ENCODE peak calls at places on chromosomes 2 and 18, in five cellular contexts. F, U, X, Q and S are unnamed samples.

GRCh38 chr2:30115141-30115980 is 31.4 kb upstream of the YPEL5 start:
- DNase-seq in U (peak; percentile 77), X (peak; percentile 20), Q (peak; percentile 86), F (peak; percentile 73), S (peak; percentile 82)

GRCh38 chr18:27921392-27921791 is 255.5 kb downstream of the CDH2 start:
- DNase-seq in U (no peak), Q (no peak), X (no peak), F (no peak), S (no peak)

GRCh38 chr18:72544092-72544886 is at the start of gene CBLN2:
- DNase-seq in F (peak; percentile 59), Q (peak; percentile 92), X (no peak), U (peak; percentile 23), S (peak; percentile 23)

GRCh38 chr18:41850781-41851180 is 104.3 kb upstream of the PIK3C3 start:
- DNase-seq in Q (no peak), X (no peak), F (no peak), U (no peak), S (no peak)

GRCh38 chr2:240151477-240152031 is 11.1 kb upstream of the OTOS start:
- DNase-seq in Q (no peak), F (no peak), U (peak; percentile 55), X (no peak), S (no peak)

GRCh38 chr2:219736196-219736595 is 108.8 kb downstream of the SLC4A3 start:
- DNase-seq in F (peak; percentile 62), Q (peak; percentile 49), U (peak; percentile 51), X (no peak), S (peak; percentile 36)

GRCh38 chr2:37300578-37300977 is 24.1 kb downstream of the PRKD3 start:
- DNase-seq in Q (no peak), X (no peak), F (no peak), U (no peak), S (no peak)

GRCh38 chr18:67456691-67457090 is 59.8 kb downstream of the DSEL start:
- DNase-seq in X (no peak), U (no peak), Q (no peak), F (no peak), S (no peak)

GRCh38 chr18:54608008-54608642 is 17.1 kb downstream of the DYNAP start:
- DNase-seq in F (no peak), Q (no peak), X (no peak), U (no peak), S (no peak)

GRCh38 chr2:157898591-157898996 is 22.5 kb upstream of the ACVR1 start:
- DNase-seq in U (no peak), Q (no peak), F (no peak), X (no peak), S (peak; percentile 46)

GRCh38 chr2:100011272-100011711 is 131.1 kb downstream of the AFF3 start:
- DNase-seq in F (no peak), X (no peak), U (no peak), Q (no peak), S (no peak)
- TF ChIP-seq FOXM1 in F (no peak), X (no peak), U (no peak), Q (no peak), S (no peak)

GRCh38 chr2:26602575-26602974 is 38.6 kb downstream of the CIB4 start:
- DNase-seq in Q (no peak), U (no peak), X (no peak), F (no peak), S (no peak)

GRCh38 chr2:26606847-26607190 is 34.3 kb downstream of the CIB4 start:
- DNase-seq in X (no peak), Q (no peak), U (no peak), F (no peak), S (no peak)

GRCh38 chr2:26607698-26608097 is 33.5 kb downstream of the CIB4 start:
- DNase-seq in F (no peak), Q (no peak), U (no peak), X (no peak), S (no peak)

GRCh38 chr2:26605969-26606846 is 35.0 kb downstream of the CIB4 start:
- DNase-seq in U (no peak), X (no peak), Q (peak; percentile 28), F (no peak), S (no peak)

DNA sequence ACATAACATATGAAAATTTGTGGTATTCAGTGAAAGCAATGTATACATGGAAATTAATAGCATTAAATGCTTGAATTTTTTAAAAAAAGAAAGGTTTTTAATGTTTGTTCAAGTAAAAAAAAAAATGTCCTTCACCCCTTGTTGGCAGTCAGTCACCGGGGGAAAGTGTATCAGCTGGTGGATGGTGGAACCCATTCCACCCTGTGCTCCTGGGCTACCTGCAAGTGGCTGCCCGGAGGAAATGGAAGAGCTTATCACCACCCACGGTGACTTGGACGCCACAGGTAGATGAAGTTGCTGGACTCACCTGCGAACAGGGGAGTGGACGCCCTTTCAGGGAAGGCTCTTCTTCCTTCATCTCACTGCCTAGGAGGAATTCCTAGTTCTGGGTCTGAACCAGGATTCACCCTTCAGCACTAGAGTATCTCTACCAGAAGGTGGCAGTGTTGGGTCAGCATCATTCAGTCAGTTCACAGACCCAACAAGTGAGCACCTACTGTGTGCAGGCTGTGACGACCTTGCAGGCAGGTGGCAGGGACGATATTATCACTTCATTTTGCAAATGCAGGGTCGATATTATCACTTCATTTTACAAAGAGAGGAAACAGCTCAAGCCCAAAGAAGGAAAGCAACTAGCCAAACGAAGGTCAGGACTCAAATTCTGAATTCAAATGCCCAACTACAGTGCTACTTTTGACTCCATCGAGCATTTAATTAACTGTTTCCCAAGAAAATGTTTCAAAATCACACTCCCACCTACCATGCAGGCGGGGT is 35.8 kb downstream of the CIB4 start:
- DNase-seq in X (peak; percentile 8), F (peak; percentile 65), U (peak; percentile 60), Q (peak; percentile 78), S (peak; percentile 60)
- TF ChIP-seq FOXM1 in X (no peak), F (no peak), U (no peak), Q (no peak), S (no peak)

GRCh38 chr2:226643550-226644275 is 155.9 kb downstream of the IRS1 start:
- DNase-seq in F (no peak), U (no peak), Q (no peak), X (no peak), S (no peak)

GRCh38 chr2:226647626-226648518 is 151.7 kb downstream of the IRS1 start:
- DNase-seq in Q (no peak), X (no peak), F (no peak), U (no peak), S (no peak)

GRCh38 chr2:226643030-226643429 is 156.6 kb downstream of the IRS1 start:
- DNase-seq in Q (no peak), U (no peak), F (no peak), X (no peak), S (no peak)

GRCh38 chr2:226641008-226641407 is 158.6 kb downstream of the IRS1 start:
- DNase-seq in X (no peak), F (no peak), Q (no peak), U (no peak), S (no peak)

DNA sequence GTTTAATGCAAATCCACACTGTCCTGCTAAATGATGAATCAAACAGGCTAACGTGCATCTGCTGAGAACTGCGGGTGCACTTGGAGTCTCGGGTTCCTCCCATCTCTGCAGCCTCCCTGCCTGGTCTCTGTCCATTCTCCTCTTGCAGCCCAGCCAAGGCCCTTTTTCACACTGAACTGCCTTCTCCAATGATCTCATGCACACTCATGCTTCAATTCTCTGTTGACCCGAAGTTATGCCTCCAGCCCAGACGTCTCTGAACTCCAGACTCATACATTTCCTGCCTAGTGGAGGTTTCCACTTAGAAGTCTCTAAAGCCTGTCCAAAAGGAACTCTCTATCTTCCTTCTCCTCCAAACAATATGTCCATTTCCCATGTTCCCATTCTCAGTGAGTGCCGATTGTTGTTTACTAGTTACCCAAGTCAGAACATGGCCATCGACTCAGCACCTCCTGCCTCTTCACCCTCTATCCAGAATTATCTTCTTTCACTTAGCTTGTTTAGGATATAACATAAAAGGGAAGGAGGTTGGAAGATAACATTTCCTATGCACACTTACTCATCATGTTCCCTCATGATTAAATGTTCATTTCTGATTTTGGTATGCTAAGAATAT is 155.2 kb downstream of the IRS1 start:
- DNase-seq in X (no peak), F (no peak), U (no peak), Q (no peak), S (no peak)
- TF ChIP-seq FOXM1 in X (no peak), F (no peak), U (no peak), Q (no peak), S (no peak)

DNA sequence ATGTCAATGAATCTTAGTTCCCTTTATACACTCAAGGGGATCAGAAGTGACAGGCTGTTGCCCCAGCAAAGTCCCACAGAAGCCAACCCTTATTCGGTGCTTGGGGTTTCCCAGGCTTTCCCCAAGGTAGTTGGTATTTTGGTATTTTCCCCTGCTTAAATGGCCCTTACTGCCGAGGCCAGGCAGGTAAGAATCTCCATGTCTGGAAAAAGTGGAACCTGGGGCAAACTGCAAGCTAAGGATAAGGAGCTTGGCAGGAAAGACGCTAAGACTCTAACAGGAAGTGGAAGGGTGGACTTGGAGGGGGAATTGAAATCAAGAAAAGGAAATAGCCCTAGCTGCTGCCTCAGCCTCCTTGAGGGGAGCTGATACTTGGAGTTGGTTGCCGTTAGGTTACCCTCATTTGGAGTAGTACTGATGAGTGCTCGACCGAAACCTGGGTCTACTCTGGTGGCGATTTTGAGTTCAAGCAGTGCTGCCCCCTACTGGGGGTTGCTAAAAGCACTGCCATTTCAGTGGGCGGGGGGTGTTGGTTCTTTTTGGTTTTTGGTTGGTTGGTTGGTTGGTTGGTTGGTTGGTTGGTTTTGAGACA is 3.3 kb upstream of the GPBAR1 start:
- DNase-seq in X (peak; percentile 56), F (peak; percentile 72), Q (peak; percentile 51), U (no peak), S (peak; percentile 62)
- TF ChIP-seq FOXM1 in X (no peak), F (no peak), Q (no peak), U (no peak), S (no peak)

DNA sequence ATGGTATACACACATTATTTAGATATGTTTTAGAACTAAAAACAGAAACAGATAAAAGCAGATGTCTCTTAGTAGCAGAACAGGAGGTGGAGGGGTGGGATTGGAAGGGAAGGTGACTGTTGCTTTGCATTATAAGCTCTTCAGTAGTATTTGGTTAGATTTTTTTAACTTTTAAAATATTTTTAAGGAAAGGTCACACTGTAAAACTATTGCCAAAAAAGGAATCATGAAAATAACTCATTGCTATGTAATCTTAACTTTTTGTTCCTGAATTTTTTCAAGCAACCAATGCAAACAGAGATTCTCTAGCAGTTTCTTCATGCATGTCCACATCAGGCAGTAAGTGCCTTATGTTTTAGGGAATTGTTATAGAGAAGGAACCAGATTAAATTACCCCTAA is 144.1 kb upstream of the PKDCC start:
- DNase-seq in F (no peak), X (no peak), Q (no peak), U (no peak), S (no peak)
- TF ChIP-seq FOXM1 in F (no peak), X (no peak), Q (no peak), U (no peak), S (no peak)